ENCODE peak calls at places on chromosomes 6 and 20, in seven cellular contexts. One of them, this sample, is unnamed.

GRCh38 chr6:36914227-36914794 is 28.6 kb downstream of the C6orf89 start:
- DNase-seq in heart left ventricle: no peak
- DNase-seq in Calu3: peak; percentile 88
- DNase-seq in activated gamma-delta T cell treated with Interleukin-2 at 50 U/mL for 16 hours: no peak
- DNase-seq in activated CD4-positive, CD25-positive, alpha-beta regulatory T cell: no peak
- DNase-seq in activated T-helper 1 cell treated with anti-CD3 and anti-CD28 coated beads, Interleukin-12 subunit alpha, Interleukin-12 subunit beta, Interleukin-2, Interleukin-4 antibody, amounts not matched to agents 30 ng/mL and 10 ng/mL and 1 ng/mL, durations not matched to agents 14 hours and 24 hours and 36 hours: peak; percentile 44
- DNase-seq in T47D: peak; percentile 57
- DNase-seq in this sample: peak; percentile 46

GRCh38 chr20:61796738-61797137 is 268.9 kb downstream of the TAF4 start:
- DNase-seq in heart left ventricle: no peak
- DNase-seq in Calu3: no peak
- DNase-seq in activated gamma-delta T cell treated with Interleukin-2 at 50 U/mL for 16 hours: no peak
- DNase-seq in activated CD4-positive, CD25-positive, alpha-beta regulatory T cell: no peak
- DNase-seq in activated T-helper 1 cell treated with anti-CD3 and anti-CD28 coated beads, Interleukin-12 subunit alpha, Interleukin-12 subunit beta, Interleukin-2, Interleukin-4 antibody, amounts not matched to agents 30 ng/mL and 10 ng/mL and 1 ng/mL, durations not matched to agents 14 hours and 24 hours and 36 hours: no peak
- DNase-seq in T47D: no peak
- DNase-seq in this sample: no peak

GRCh38 chr20:37162674-37163073 is 16.5 kb upstream of the RPN2 start:
- DNase-seq in heart left ventricle: no peak
- DNase-seq in Calu3: no peak
- DNase-seq in activated gamma-delta T cell treated with Interleukin-2 at 50 U/mL for 16 hours: no peak
- DNase-seq in activated CD4-positive, CD25-positive, alpha-beta regulatory T cell: no peak
- DNase-seq in activated T-helper 1 cell treated with anti-CD3 and anti-CD28 coated beads, Interleukin-12 subunit alpha, Interleukin-12 subunit beta, Interleukin-2, Interleukin-4 antibody, amounts not matched to agents 30 ng/mL and 10 ng/mL and 1 ng/mL, durations not matched to agents 14 hours and 24 hours and 36 hours: no peak
- DNase-seq in T47D: no peak
- DNase-seq in this sample: no peak

GRCh38 chr20:24701668-24702067 is 232.2 kb downstream of the SYNDIG1 start:
- DNase-seq in heart left ventricle: no peak
- DNase-seq in Calu3: no peak
- DNase-seq in activated gamma-delta T cell treated with Interleukin-2 at 50 U/mL for 16 hours: no peak
- DNase-seq in activated CD4-positive, CD25-positive, alpha-beta regulatory T cell: no peak
- DNase-seq in activated T-helper 1 cell treated with anti-CD3 and anti-CD28 coated beads, Interleukin-12 subunit alpha, Interleukin-12 subunit beta, Interleukin-2, Interleukin-4 antibody, amounts not matched to agents 30 ng/mL and 10 ng/mL and 1 ng/mL, durations not matched to agents 14 hours and 24 hours and 36 hours: no peak
- DNase-seq in T47D: no peak
- DNase-seq in this sample: no peak

GRCh38 chr6:75747371-75747984 is 1.6 kb upstream of the MYO6 start:
- DNase-seq in heart left ventricle: no peak
- DNase-seq in Calu3: peak; percentile 64
- DNase-seq in activated gamma-delta T cell treated with Interleukin-2 at 50 U/mL for 16 hours: no peak
- DNase-seq in activated CD4-positive, CD25-positive, alpha-beta regulatory T cell: no peak
- DNase-seq in activated T-helper 1 cell treated with anti-CD3 and anti-CD28 coated beads, Interleukin-12 subunit alpha, Interleukin-12 subunit beta, Interleukin-2, Interleukin-4 antibody, amounts not matched to agents 30 ng/mL and 10 ng/mL and 1 ng/mL, durations not matched to agents 14 hours and 24 hours and 36 hours: no peak
- DNase-seq in T47D: peak; percentile 53
- DNase-seq in this sample: no peak

GRCh38 chr6:20200761-20201160 is 11.5 kb downstream of the MBOAT1 start:
- DNase-seq in heart left ventricle: peak; percentile 36
- DNase-seq in Calu3: no peak
- DNase-seq in activated gamma-delta T cell treated with Interleukin-2 at 50 U/mL for 16 hours: no peak
- DNase-seq in activated CD4-positive, CD25-positive, alpha-beta regulatory T cell: no peak
- DNase-seq in activated T-helper 1 cell treated with anti-CD3 and anti-CD28 coated beads, Interleukin-12 subunit alpha, Interleukin-12 subunit beta, Interleukin-2, Interleukin-4 antibody, amounts not matched to agents 30 ng/mL and 10 ng/mL and 1 ng/mL, durations not matched to agents 14 hours and 24 hours and 36 hours: no peak
- DNase-seq in T47D: peak; percentile 91
- DNase-seq in this sample: no peak

GRCh38 chr6:170378502-170378901 is 71.9 kb downstream of the FAM120B start:
- DNase-seq in heart left ventricle: no peak
- DNase-seq in Calu3: no peak
- DNase-seq in activated gamma-delta T cell treated with Interleukin-2 at 50 U/mL for 16 hours: peak; percentile 36
- DNase-seq in activated CD4-positive, CD25-positive, alpha-beta regulatory T cell: no peak
- DNase-seq in activated T-helper 1 cell treated with anti-CD3 and anti-CD28 coated beads, Interleukin-12 subunit alpha, Interleukin-12 subunit beta, Interleukin-2, Interleukin-4 antibody, amounts not matched to agents 30 ng/mL and 10 ng/mL and 1 ng/mL, durations not matched to agents 14 hours and 24 hours and 36 hours: no peak
- DNase-seq in T47D: no peak
- DNase-seq in this sample: no peak

GRCh38 chr20:2880650-2881049 is 7.4 kb downstream of the PTPRA start:
- DNase-seq in heart left ventricle: no peak
- DNase-seq in Calu3: no peak
- DNase-seq in activated gamma-delta T cell treated with Interleukin-2 at 50 U/mL for 16 hours: no peak
- DNase-seq in activated CD4-positive, CD25-positive, alpha-beta regulatory T cell: no peak
- DNase-seq in activated T-helper 1 cell treated with anti-CD3 and anti-CD28 coated beads, Interleukin-12 subunit alpha, Interleukin-12 subunit beta, Interleukin-2, Interleukin-4 antibody, amounts not matched to agents 30 ng/mL and 10 ng/mL and 1 ng/mL, durations not matched to agents 14 hours and 24 hours and 36 hours: no peak
- DNase-seq in T47D: no peak
- DNase-seq in this sample: no peak

GRCh38 chr6:25344827-25345226 is 65.7 kb downstream of the CARMIL1 start:
- DNase-seq in heart left ventricle: no peak
- DNase-seq in Calu3: no peak
- DNase-seq in activated gamma-delta T cell treated with Interleukin-2 at 50 U/mL for 16 hours: no peak
- DNase-seq in activated CD4-positive, CD25-positive, alpha-beta regulatory T cell: no peak
- DNase-seq in activated T-helper 1 cell treated with anti-CD3 and anti-CD28 coated beads, Interleukin-12 subunit alpha, Interleukin-12 subunit beta, Interleukin-2, Interleukin-4 antibody, amounts not matched to agents 30 ng/mL and 10 ng/mL and 1 ng/mL, durations not matched to agents 14 hours and 24 hours and 36 hours: no peak
- DNase-seq in T47D: no peak
- DNase-seq in this sample: no peak

GRCh38 chr20:13995086-13995665 is at the start of gene MACROD2:
- DNase-seq in heart left ventricle: peak; percentile 91
- DNase-seq in Calu3: peak; percentile 97
- DNase-seq in activated gamma-delta T cell treated with Interleukin-2 at 50 U/mL for 16 hours: no peak
- DNase-seq in activated CD4-positive, CD25-positive, alpha-beta regulatory T cell: no peak
- DNase-seq in activated T-helper 1 cell treated with anti-CD3 and anti-CD28 coated beads, Interleukin-12 subunit alpha, Interleukin-12 subunit beta, Interleukin-2, Interleukin-4 antibody, amounts not matched to agents 30 ng/mL and 10 ng/mL and 1 ng/mL, durations not matched to agents 14 hours and 24 hours and 36 hours: peak; percentile 0
- DNase-seq in T47D: peak; percentile 99
- DNase-seq in this sample: peak; percentile 92